ENCODE peak calls at places on chromosome 11, in six cellular contexts. J is HCT116, X is esophagus squamous epithelium, Q is kidney, L is thoracic aorta, U is HFF-Myc. N is an unnamed sample.

GRCh38 chr11:499201-500076 is 7.6 kb downstream of the RNH1 start:
- DNase-seq in Q (no peak), L (no peak), U (no peak), J (no peak), X (no peak), N (no peak)

GRCh38 chr11:19337779-19338178 is 97.0 kb upstream of the E2F8 start:
- DNase-seq in U (no peak), J (no peak), X (no peak), Q (no peak), L (no peak), N (no peak)

GRCh38 chr11:121890377-121890776 is 225.6 kb downstream of the BLID start:
- DNase-seq in L (no peak), J (no peak), Q (no peak), X (no peak), U (no peak), N (no peak)

GRCh38 chr11:62001450-62002178 is 34.2 kb upstream of the FTH1 start:
- DNase-seq in U (no peak), X (no peak), Q (no peak), L (no peak), J (no peak), N (peak; percentile 55)

GRCh38 chr11:115848080-115848479 is 343.9 kb upstream of the CADM1 start:
- DNase-seq in J (no peak), U (no peak), Q (no peak), X (no peak), L (no peak), N (no peak)

GRCh38 chr11:122593473-122594420 is 61.8 kb upstream of the UBASH3B start:
- DNase-seq in U (no peak), X (no peak), Q (no peak), L (no peak), J (no peak), N (no peak)

GRCh38 chr11:1741741-1742140 is 8.7 kb downstream of the IFITM10 start:
- DNase-seq in J (no peak), Q (no peak), L (no peak), X (no peak), U (no peak), N (no peak)

GRCh38 chr11:44943696-44944095 is 7.0 kb downstream of the TP53I11 start:
- DNase-seq in Q (no peak), L (no peak), U (no peak), X (no peak), J (no peak), N (no peak)

GRCh38 chr11:76160856-76161255 is 45.4 kb downstream of the WNT11 start:
- DNase-seq in U (no peak), J (no peak), L (no peak), Q (peak; percentile 37), X (no peak), N (no peak)

GRCh38 chr11:12175694-12176241 is 65.4 kb downstream of the MICAL2 start:
- DNase-seq in Q (no peak), J (peak; percentile 81), L (no peak), U (peak; percentile 83), X (no peak), N (no peak)

GRCh38 chr11:13332124-13332523 is 54.5 kb downstream of the BMAL1 start:
- DNase-seq in U (no peak), L (no peak), J (no peak), Q (no peak), X (no peak), N (no peak)

GRCh38 chr11:65224939-65225283 is 36.9 kb upstream of the POLA2 start:
- DNase-seq in Q (no peak), U (no peak), X (no peak), L (no peak), J (peak; percentile 36), N (peak; percentile 27)

DNA sequence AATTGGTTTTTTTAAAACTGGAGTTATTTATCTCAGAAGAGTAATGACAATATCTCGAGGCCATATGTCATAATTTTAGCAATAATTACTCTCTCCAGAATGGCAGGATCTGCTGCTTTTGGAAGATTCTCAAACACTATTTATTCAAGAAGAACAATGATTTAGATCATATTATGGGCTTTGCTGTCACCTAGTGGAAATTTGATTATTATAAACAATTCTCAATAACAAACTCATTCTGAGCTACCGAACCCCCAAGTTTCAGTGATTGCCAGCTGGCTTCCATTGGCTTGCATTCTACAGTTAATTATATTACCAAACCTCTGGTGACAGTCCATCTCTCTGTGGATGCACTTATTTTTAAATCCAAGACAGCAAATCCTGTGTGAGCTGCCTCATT is 27.9 kb upstream of the SLC36A4 start:
- DNase-seq in Q (no peak), X (no peak), L (no peak), J (peak; percentile 13), U (no peak), N (no peak)
- TF ChIP-seq CTCF in Q (peak; percentile 25), X (peak; percentile 34), L (no peak), J (peak; percentile 50), U (no peak), N (peak; percentile 13)

DNA sequence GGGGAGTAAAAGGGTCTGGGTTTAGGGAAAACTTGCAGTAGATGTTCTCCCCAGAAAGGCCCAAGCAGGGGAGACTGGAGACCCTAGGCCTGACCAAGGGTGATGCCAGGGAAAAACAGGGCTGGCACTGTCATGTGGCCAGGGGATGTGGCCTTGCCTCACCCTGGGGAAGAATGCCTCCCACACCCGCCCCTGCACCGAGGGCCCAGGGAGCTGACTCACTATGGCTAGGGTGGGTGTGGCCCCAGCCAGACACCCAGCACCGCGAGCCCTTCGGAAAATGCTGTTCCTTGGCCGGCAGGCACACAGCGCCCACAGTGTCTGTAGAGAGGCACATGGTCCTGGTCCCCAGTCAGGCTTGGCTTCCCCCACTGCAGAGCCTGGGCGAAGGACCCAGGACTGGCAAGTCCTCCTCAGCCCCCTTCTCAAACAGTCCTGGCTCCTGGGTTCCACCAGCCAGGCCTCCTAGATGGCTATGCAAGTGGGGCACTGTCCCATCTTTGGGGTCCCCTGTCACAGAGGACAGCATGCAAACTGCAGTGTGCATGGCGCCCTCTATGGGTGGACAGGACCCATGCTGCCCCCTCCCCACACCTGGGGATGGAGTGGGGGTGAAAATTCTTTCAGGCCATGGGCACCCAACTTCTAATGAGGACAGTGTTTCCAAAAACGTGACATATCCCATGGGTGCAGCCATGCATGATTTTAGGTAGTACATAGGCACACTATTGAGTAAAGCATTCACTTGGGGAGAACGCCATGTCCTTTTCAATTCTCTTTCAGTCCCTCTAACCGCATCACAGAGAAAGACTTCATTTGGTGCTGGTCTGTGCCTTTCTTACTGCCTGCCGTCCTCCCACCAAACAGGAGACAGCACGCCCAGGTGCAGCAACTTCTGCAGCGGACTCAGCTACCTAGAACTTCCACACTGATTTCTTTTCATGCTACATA is 15.2 kb downstream of the TMPRSS5 start:
- DNase-seq in U (peak; percentile 9), Q (peak; percentile 88), J (peak; percentile 76), L (no peak), X (no peak), N (peak; percentile 93)
- TF ChIP-seq CTCF in U (peak; percentile 54), Q (no peak), J (peak; percentile 94), L (no peak), X (no peak), N (peak; percentile 89)

DNA sequence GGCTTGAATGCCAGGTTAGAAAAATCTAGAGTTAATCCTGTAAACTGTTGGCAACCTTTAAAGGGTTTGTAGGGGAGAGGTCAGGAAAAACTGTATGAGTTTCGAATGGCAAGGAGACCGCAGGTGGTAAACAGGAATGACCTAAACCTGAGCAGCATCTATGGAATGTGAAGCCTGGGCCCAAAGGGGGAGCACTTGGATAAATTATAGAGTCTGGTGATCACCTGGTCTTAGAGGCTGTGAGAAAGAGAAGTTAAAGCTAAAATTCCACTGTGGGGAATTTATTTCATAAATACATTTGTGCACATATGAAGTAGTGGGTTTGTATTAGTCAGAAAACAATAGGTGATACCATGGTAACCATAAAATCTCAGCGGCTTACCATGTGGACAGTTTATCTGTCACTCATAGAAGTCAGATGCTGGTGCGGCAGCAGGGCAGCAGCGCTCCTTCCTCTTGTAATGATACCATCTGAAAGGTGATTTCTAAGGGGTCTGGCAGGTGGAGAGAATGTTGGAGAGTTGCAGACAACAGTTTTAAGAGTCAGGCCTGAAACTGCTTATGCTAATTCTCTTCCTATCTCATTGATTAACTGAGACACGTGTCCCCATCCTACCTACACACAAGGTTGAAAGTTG is 1104.4 kb upstream of the CCDC90B start:
- DNase-seq in Q (no peak), L (no peak), X (no peak), J (no peak), U (no peak), N (peak; percentile 23)
- TF ChIP-seq CTCF in Q (no peak), L (no peak), X (no peak), J (no peak), U (no peak), N (no peak)

DNA sequence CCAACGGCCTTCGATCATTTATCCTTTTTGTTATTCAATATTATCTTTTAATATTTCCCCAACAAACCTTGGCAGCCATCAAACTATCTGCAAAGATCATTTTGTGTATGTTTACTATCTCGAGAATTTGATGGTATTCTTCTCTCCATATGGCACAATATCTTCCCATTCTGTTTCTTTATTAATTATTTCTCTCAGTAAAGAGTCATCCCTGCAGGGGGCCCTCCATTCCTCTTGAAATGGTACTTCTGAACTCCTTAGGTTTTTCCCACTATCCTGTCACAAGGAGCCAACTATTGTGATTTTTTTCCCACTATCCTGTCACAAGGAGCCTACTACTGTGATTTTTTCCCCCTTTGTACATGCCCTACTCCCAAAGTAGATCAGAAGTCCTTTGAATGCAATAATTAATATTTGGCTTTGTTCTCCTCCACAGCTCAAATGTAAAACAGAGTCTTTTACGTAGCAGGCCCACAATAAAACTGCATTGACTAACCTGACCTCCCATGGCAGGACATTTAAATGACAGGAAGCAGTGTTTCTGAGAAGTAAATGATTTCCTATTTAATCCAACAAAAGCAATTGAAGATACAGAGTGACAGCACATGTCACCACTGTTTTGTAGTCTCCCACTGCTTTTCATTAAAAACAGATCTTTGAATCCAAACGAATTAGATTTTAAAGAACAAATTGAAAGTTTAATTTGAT is 43.3 kb downstream of the PDGFD start:
- DNase-seq in U (no peak), J (no peak), L (no peak), Q (no peak), X (no peak), N (no peak)
- TF ChIP-seq CTCF in U (no peak), J (no peak), L (no peak), Q (no peak), X (no peak), N (no peak)

GRCh38 chr11:79262221-79262620 is 178.6 kb downstream of the TENM4 start:
- DNase-seq in Q (no peak), J (no peak), U (no peak), L (no peak), X (no peak), N (no peak)

GRCh38 chr11:79258606-79259005 is 182.2 kb downstream of the TENM4 start:
- DNase-seq in U (no peak), Q (no peak), J (no peak), X (no peak), L (no peak), N (no peak)

GRCh38 chr11:79263001-79263400 is 177.8 kb downstream of the TENM4 start:
- DNase-seq in J (no peak), U (no peak), L (no peak), Q (no peak), X (no peak), N (no peak)

GRCh38 chr11:79255965-79256364 is 184.9 kb downstream of the TENM4 start:
- DNase-seq in L (no peak), U (no peak), J (no peak), Q (no peak), X (no peak), N (no peak)

DNA sequence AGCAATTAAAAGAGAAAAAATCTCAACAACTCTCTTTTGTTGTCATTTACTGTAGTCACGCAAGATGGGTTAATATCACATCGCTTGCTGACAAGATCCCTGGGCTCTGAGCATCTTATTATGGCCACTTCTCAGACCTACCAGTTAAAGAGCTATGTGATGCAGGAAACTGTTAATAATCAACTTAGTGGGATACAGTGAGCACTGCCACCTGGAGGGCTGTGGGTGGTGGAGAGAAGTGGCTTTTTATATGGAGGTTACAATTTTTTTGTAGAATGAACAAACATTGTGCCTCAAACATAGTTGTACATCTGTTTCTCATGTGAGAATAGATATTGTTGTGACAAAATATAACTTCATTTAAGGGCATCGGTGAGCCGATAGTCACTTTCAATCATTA is 181.0 kb downstream of the TENM4 start:
- DNase-seq in J (no peak), L (no peak), Q (no peak), U (no peak), X (no peak), N (no peak)
- TF ChIP-seq CTCF in J (no peak), L (no peak), Q (peak; percentile 44), U (peak; percentile 17), X (no peak), N (no peak)

N was measured in Calu3.